ENCODE peak calls at places on chromosomes 5 and 9, in ten cellular contexts. H, Z, U, R, W, J, X, T, M and L are unnamed samples.

GRCh38 chr9:16309350-16310271 is 560.9 kb downstream of the BNC2 start:
- ATAC-seq in U (no peak), T (no peak), R (peak; percentile 21), X (no peak), J (no peak), H (peak; percentile 85), W (no peak), Z (peak; percentile 70), M (no peak), L (no peak)

GRCh38 chr9:134433101-134433500 is 106.8 kb downstream of the RXRA start:
- ATAC-seq in X (no peak), U (no peak), M (no peak), T (no peak), H (no peak), J (no peak), Z (no peak), W (no peak), R (no peak), L (no peak)

GRCh38 chr5:14341571-14342225 is 198.6 kb downstream of the TRIO start:
- ATAC-seq in Z (no peak), R (no peak), X (peak; percentile 55), J (no peak), T (no peak), W (no peak), M (no peak), U (peak; percentile 42), H (no peak), L (peak; percentile 64)

GRCh38 chr5:169637856-169638190 is 748 bp downstream of the DOCK2 start:
- ATAC-seq in R (peak; percentile 60), Z (no peak), J (peak; percentile 87), T (peak; percentile 85), X (peak; percentile 62), W (peak; percentile 81), H (no peak), U (peak; percentile 77), M (peak; percentile 76), L (peak; percentile 81)

GRCh38 chr5:179217356-179217755 is 127.9 kb downstream of the ADAMTS2 start:
- ATAC-seq in M (no peak), H (no peak), X (no peak), J (no peak), Z (no peak), R (no peak), W (no peak), U (no peak), T (no peak), L (no peak)

GRCh38 chr9:38000332-38000731 is 68.7 kb downstream of the SHB start:
- ATAC-seq in H (no peak), U (no peak), J (no peak), Z (no peak), R (no peak), T (no peak), X (no peak), W (no peak), M (no peak), L (no peak)

GRCh38 chr5:126868961-126869451 is 92.1 kb downstream of the LMNB1 start:
- ATAC-seq in Z (peak; percentile 33), T (peak; percentile 85), U (peak; percentile 58), W (peak; percentile 72), J (no peak), R (peak; percentile 61), M (peak; percentile 92), H (peak; percentile 62), X (peak; percentile 78), L (no peak)

GRCh38 chr5:77898385-77898784 is 122.2 kb upstream of the TBCA start:
- ATAC-seq in H (no peak), X (no peak), R (no peak), M (no peak), W (no peak), Z (no peak), T (no peak), U (no peak), J (no peak), L (no peak)

GRCh38 chr9:99222416-99223280 is 566 bp downstream of the SEC61B start:
- ATAC-seq in U (no peak), M (peak; percentile 41), R (peak; percentile 46), Z (peak; percentile 11), H (peak; percentile 18), X (peak; percentile 36), J (no peak), W (no peak), T (peak; percentile 32), L (peak; percentile 25)

GRCh38 chr5:163489055-163489744 is 16.2 kb upstream of the MAT2B start:
- ATAC-seq in M (peak; percentile 72), U (peak; percentile 29), H (no peak), Z (no peak), W (no peak), R (no peak), T (no peak), X (no peak), J (peak; percentile 24), L (no peak)

GRCh38 chr5:142315231-142315900 is 9.5 kb downstream of the SPRY4 start:
- ATAC-seq in X (no peak), H (no peak), T (no peak), J (no peak), R (no peak), M (no peak), Z (no peak), W (no peak), U (no peak), L (no peak)

GRCh38 chr9:107375651-107376369 is 92.7 kb downstream of the RAD23B start:
- ATAC-seq in R (peak; percentile 85), X (no peak), H (peak; percentile 31), M (no peak), U (no peak), W (no peak), T (no peak), J (no peak), Z (no peak), L (no peak)

GRCh38 chr5:139494832-139495231 is 12.3 kb upstream of the STING1 start:
- ATAC-seq in J (no peak), Z (no peak), R (no peak), H (no peak), T (no peak), W (no peak), M (no peak), U (no peak), X (no peak), L (no peak)

GRCh38 chr5:139481122-139481533 is 1.4 kb downstream of the STING1 start:
- ATAC-seq in Z (peak; percentile 10), M (no peak), U (peak; percentile 7), H (no peak), T (no peak), J (peak; percentile 66), W (peak; percentile 60), X (no peak), R (peak; percentile 33), L (no peak)

GRCh38 chr5:170525450-170526211 is 21.8 kb downstream of the KCNIP1 start:
- ATAC-seq in Z (no peak), W (no peak), R (no peak), M (no peak), X (no peak), J (no peak), H (no peak), U (no peak), T (no peak), L (no peak)

GRCh38 chr9:94644543-94644942 is 5.2 kb upstream of the FBP1 start:
- ATAC-seq in R (no peak), H (peak; percentile 77), U (no peak), W (no peak), J (no peak), X (no peak), T (no peak), Z (no peak), M (no peak), L (no peak)

GRCh38 chr5:157987259-157987658 is 128.3 kb upstream of the CLINT1 start:
- ATAC-seq in X (no peak), H (no peak), U (no peak), R (no peak), Z (no peak), J (no peak), T (no peak), W (no peak), M (no peak), L (no peak)

GRCh38 chr9:38079410-38080105 is 10.5 kb upstream of the SHB start:
- ATAC-seq in R (peak; percentile 41), M (no peak), H (no peak), J (no peak), T (no peak), U (no peak), Z (peak; percentile 33), X (no peak), W (no peak), L (no peak)

GRCh38 chr5:173278172-173278571 is 43.2 kb upstream of the NKX2-5 start:
- ATAC-seq in X (no peak), H (peak; percentile 88), J (no peak), M (no peak), Z (no peak), R (no peak), U (no peak), T (no peak), W (no peak), L (no peak)

GRCh38 chr5:151264113-151264512 is 11.1 kb downstream of the GM2A start:
- ATAC-seq in Z (no peak), U (peak; percentile 86), R (peak; percentile 56), W (peak; percentile 96), M (no peak), X (no peak), J (peak; percentile 97), H (no peak), T (peak; percentile 91), L (peak; percentile 58)